ENCODE peak calls at places on chromosomes 5 and 9, in nine cellular contexts. P is breast epithelium, J is neural progenitor cell, E is SK-N-SH, F is astrocyte of the spinal cord, L is foreskin fibroblast, Z is endothelial cell of umbilical vein, B is body of pancreas, Q is upper lobe of left lung. K is an unnamed sample.

GRCh38 chr5:8843766-8844165 is 702.1 kb downstream of the SEMA5A start:
- DNase-seq in P (no peak), J (peak; percentile 30), E (no peak), F (peak; percentile 77), L (peak; percentile 96), Z (no peak), B (peak; percentile 33), Q (no peak), K (peak; percentile 97)

GRCh38 chr9:38145526-38146053 is 76.6 kb upstream of the SHB start:
- DNase-seq in P (no peak), J (no peak), E (no peak), F (no peak), L (no peak), Z (no peak), B (no peak), Q (no peak), K (no peak)

GRCh38 chr9:12539602-12540001 is 153.6 kb upstream of the TYRP1 start:
- DNase-seq in P (no peak), J (no peak), E (no peak), F (no peak), L (no peak), Z (no peak), B (no peak), Q (no peak), K (no peak)

GRCh38 chr5:64585654-64586053 is 79.8 kb downstream of the RGS7BP start:
- DNase-seq in P (no peak), J (no peak), E (no peak), F (no peak), L (no peak), Z (no peak), B (no peak), Q (no peak), K (no peak)

GRCh38 chr5:60993425-60993824 is 48.4 kb downstream of the NDUFAF2 start:
- DNase-seq in P (no peak), J (no peak), E (no peak), F (no peak), L (no peak), Z (no peak), B (no peak), Q (no peak), K (no peak)

GRCh38 chr5:178587793-178588611 is 2.2 kb downstream of the COL23A1 start:
- DNase-seq in P (no peak), J (peak; percentile 48), E (no peak), F (no peak), L (no peak), Z (no peak), B (no peak), Q (no peak), K (no peak)

GRCh38 chr5:56851258-56851941 is 36.1 kb downstream of the MAP3K1 start:
- DNase-seq in P (no peak), J (no peak), E (no peak), F (peak; percentile 57), L (peak; percentile 12), Z (peak; percentile 63), B (peak; percentile 35), Q (no peak), K (peak; percentile 12)

GRCh38 chr9:34114436-34114835 is 12.1 kb downstream of the DCAF12 start:
- DNase-seq in P (no peak), J (no peak), E (no peak), F (peak; percentile 23), L (no peak), Z (no peak), B (no peak), Q (no peak), K (no peak)

GRCh38 chr5:95817430-95817829 is 5.1 kb downstream of the GLRX start:
- DNase-seq in P (no peak), J (peak; percentile 27), E (no peak), F (peak; percentile 83), L (peak; percentile 51), Z (no peak), B (no peak), Q (peak; percentile 45), K (peak; percentile 61)

GRCh38 chr9:88590558-88591146 is 55.7 kb downstream of the NXNL2 start:
- DNase-seq in P (no peak), J (peak; percentile 18), E (no peak), F (no peak), L (no peak), Z (no peak), B (no peak), Q (no peak), K (no peak)

GRCh38 chr5:169762338-169763095 is 125.4 kb downstream of the DOCK2 start:
- DNase-seq in P (no peak), J (no peak), E (no peak), F (peak; percentile 59), L (no peak), Z (no peak), B (no peak), Q (no peak), K (no peak)

GRCh38 chr9:16970321-16970720 is 99.9 kb upstream of the BNC2 start:
- DNase-seq in P (no peak), J (no peak), E (no peak), F (no peak), L (peak; percentile 49), Z (no peak), B (no peak), Q (no peak), K (no peak)

GRCh38 chr5:152864993-152865392 is 459.9 kb upstream of the NMUR2 start:
- DNase-seq in P (no peak), J (peak; percentile 23), E (no peak), F (no peak), L (no peak), Z (no peak), B (no peak), Q (no peak), K (no peak)

GRCh38 chr5:93676707-93677106 is 64.7 kb downstream of the POU5F2 start:
- DNase-seq in P (no peak), J (peak; percentile 12), E (no peak), F (no peak), L (no peak), Z (no peak), B (no peak), Q (no peak), K (no peak)

GRCh38 chr5:176675676-176676360 is 28.5 kb downstream of the TSPAN17 start:
- DNase-seq in P (no peak), J (peak; percentile 66), E (no peak), F (no peak), L (no peak), Z (peak; percentile 7), B (no peak), Q (no peak), K (no peak)

GRCh38 chr9:131475111-131475955 is 27.4 kb upstream of the POMT1 start:
- DNase-seq in P (no peak), J (no peak), E (no peak), F (no peak), L (no peak), Z (no peak), B (no peak), Q (no peak), K (no peak)

DNA sequence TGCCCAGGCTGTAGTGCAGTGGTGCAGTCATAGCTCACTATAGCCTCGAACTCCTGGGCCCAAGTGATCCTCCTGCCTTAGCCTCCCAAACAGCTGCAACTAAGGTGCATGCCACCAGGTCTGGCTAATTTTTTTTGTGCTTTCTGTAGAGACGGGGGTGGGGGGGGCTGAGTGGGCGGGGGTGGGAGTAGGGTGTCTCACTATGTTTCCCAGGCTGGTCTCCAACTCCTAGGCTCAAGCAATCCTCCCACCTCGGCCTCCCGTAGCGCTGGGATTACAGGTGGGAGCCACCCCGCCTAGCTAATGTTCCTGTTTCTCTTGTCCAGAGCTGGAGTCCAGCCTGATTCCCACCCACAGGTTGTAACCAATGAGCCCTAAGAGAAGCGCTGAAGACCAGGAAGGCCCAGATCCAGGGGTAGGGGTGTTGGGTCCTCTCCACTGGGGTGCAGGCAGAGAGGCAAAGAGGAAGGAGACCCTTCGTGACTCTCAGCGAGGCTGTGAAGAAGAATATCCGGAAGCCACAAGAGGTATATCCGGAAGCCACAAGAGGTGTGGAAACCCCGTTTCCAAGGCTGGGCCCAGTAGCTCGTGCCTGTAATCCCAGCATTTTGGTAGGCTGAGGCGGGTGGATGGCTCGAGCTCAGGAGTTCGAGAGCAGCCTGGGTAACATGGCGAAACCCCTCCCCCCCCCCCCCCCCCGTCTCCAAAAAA is 837 bp upstream of the BBLN start:
- DNase-seq in P (no peak), J (no peak), E (no peak), F (no peak), L (no peak), Z (no peak), B (no peak), Q (peak; percentile 51), K (no peak)
- H3K4me3 ChIP-seq in P (peak overlapping the region; percentile 80), J (peak overlapping the region; percentile 37), E (peak overlapping the region; percentile 45), F (peak overlapping the region; percentile 42), L (peak overlapping the region; percentile 58), Z (no peak overlapping the region), B (no peak overlapping the region), Q (peak overlapping the region; percentile 85), K (peak overlapping the region; percentile 52)

DNA sequence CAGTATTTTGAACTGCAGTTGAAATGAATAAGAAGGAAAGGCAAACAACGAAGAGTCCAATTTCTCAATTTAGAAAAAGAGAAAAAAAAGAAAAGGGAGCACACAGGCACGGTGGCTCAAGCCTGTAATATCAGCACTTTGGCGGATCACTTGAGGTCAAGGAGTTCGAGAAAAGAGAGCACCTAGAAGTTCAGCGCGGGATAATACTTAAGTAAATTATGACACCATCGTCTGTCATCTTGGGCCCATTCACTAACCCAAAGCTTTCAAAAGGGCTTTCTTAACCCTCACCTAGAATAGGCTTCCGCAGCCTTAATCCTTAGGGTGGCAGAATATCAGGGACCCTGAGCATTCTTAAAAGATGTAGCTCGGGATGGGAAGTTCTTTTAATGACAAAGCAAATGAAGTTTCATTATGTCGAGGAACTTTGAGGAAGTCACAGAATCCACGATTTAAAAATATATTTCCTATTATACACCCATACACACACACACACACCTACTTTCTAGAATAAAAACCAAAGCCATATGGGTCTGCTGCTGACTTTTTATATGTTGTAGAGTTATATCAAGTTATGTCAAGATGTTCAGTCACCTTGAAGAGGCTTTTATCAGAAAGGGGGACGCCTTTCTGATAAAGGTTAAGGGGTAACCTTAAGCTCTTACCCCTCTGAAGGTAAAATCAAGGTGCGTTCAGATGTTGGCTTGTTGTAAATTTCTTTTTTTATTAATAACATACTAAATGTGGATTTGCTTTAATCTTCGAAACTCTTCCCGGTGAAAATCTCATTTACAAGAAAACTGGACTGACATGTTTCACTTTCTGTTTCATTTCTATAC is 602 bp upstream of the CD274 start:
- DNase-seq in P (no peak), J (no peak), E (no peak), F (no peak), L (no peak), Z (no peak), B (no peak), Q (peak; percentile 52), K (no peak)
- H3K4me3 ChIP-seq in P (peak overlapping the region; percentile 57), J (peak overlapping the region; percentile 47), E (peak overlapping the region; percentile 64), F (peak overlapping the region; percentile 57), L (peak overlapping the region; percentile 77), Z (peak overlapping the region; percentile 72), B (peak overlapping the region; percentile 59), Q (peak overlapping the region; percentile 65), K (peak overlapping the region; percentile 63)

DNA sequence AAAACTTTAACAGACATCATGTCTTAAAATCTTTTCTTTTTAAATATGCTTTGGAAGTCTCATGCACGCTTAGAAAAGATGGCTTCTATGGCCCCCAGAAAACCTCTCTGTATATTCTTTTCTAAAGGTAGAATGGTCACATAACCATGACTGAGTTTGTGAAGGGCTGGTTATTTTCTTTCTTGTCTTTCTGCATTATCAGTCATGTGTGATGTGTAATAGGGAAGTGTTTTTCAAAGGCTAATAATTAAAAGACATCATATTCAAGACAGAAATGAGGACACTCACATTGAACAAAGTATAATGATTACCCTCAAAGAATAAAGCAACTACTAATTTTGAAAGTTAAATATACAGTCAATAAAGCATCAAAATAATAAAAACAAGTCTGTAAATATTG is 253.4 kb downstream of the TRPM3 start:
- DNase-seq in P (no peak), J (no peak), E (no peak), F (no peak), L (no peak), Z (peak; percentile 3), B (no peak), Q (no peak), K (no peak)
- H3K4me3 ChIP-seq in P (no peak overlapping the region), J (no peak overlapping the region), E (no peak overlapping the region), F (no peak overlapping the region), L (peak overlapping the region; percentile 42), Z (peak overlapping the region; percentile 70), B (no peak overlapping the region), Q (no peak overlapping the region), K (no peak overlapping the region)

GRCh38 chr9:105264380-105264779 is 19.9 kb downstream of the SLC44A1 start:
- DNase-seq in P (no peak), J (no peak), E (no peak), F (no peak), L (no peak), Z (no peak), B (no peak), Q (no peak), K (no peak)
- H3K4me3 ChIP-seq in P (no peak overlapping the region), J (no peak overlapping the region), E (no peak overlapping the region), F (no peak overlapping the region), L (no peak overlapping the region), Z (no peak overlapping the region), B (no peak overlapping the region), Q (no peak overlapping the region), K (no peak overlapping the region)

K was measured in skeletal muscle cell.